ENCODE peak calls at places on chromosome 14, in ten cellular contexts. Y, E, C, D, F, X, M, T, H and A are unnamed samples.
A peak's percentile ranks its signal among the peaks of the same experiment; 100 is the strongest.

GRCh38 chr14:65922166-65922565 is 509.6 kb downstream of the FUT8 start:
- DNase-seq in Y (no peak), E (no peak), C (no peak), D (no peak), F (no peak), X (no peak), M (no peak), T (no peak), H (no peak), A (no peak)

GRCh38 chr14:21063479-21063878 is 5.9 kb downstream of the RNASE8 start:
- DNase-seq in Y (no peak), E (no peak), C (no peak), D (no peak), F (no peak), X (no peak), M (no peak), T (no peak), H (no peak), A (no peak)

GRCh38 chr14:84404246-84404645 is 1125.7 kb upstream of the FLRT2 start:
- DNase-seq in Y (no peak), E (no peak), C (no peak), D (no peak), F (no peak), X (no peak), M (no peak), T (no peak), H (no peak), A (no peak)

GRCh38 chr14:104551851-104552737 is 27.5 kb upstream of the C14orf180 start:
- DNase-seq in Y (no peak), E (no peak), C (no peak), D (no peak), F (no peak), X (no peak), M (peak; percentile 72), T (no peak), H (no peak), A (peak; percentile 61)

GRCh38 chr14:100865682-100866591 is 37.6 kb downstream of the RTL1 start:
- DNase-seq in Y (no peak), E (no peak), C (no peak), D (no peak), F (peak; percentile 13), X (no peak), M (peak; percentile 77), T (no peak), H (no peak), A (peak; percentile 49)

GRCh38 chr14:89227490-89227834 is 189.6 kb downstream of the FOXN3 start:
- DNase-seq in Y (no peak), E (no peak), C (no peak), D (no peak), F (no peak), X (no peak), M (no peak), T (no peak), H (no peak), A (no peak)

GRCh38 chr14:65258391-65258790 is 154.1 kb upstream of the FUT8 start:
- DNase-seq in Y (peak; percentile 47), E (peak; percentile 90), C (no peak), D (no peak), F (no peak), X (peak; percentile 77), M (no peak), T (no peak), H (no peak), A (no peak)

GRCh38 chr14:102097441-102098135 is 10.7 kb upstream of the HSP90AA1 start:
- DNase-seq in Y (no peak), E (no peak), C (no peak), D (no peak), F (no peak), X (no peak), M (no peak), T (no peak), H (no peak), A (peak; percentile 21)

GRCh38 chr14:54722791-54723432 is 156.0 kb downstream of the SAMD4A start:
- DNase-seq in Y (no peak), E (peak; percentile 28), C (no peak), D (no peak), F (peak; percentile 17), X (no peak), M (no peak), T (no peak), H (no peak), A (no peak)
- TF ChIP-seq CTCF in Y (peak; percentile 52), E (peak; percentile 45), C (peak; percentile 49), D (no peak), F (peak; percentile 47), X (peak; percentile 28), M (no peak), T (no peak), H (no peak), A (no peak)

GRCh38 chr14:63878052-63878451 is 25.2 kb downstream of the SYNE2 start:
- DNase-seq in Y (no peak), E (no peak), C (no peak), D (no peak), F (no peak), X (no peak), M (no peak), T (no peak), H (no peak), A (no peak)

GRCh38 chr14:63877594-63877993 is 24.8 kb downstream of the SYNE2 start:
- DNase-seq in Y (no peak), E (no peak), C (no peak), D (no peak), F (no peak), X (no peak), M (no peak), T (no peak), H (no peak), A (no peak)

GRCh38 chr14:63874223-63874622 is 21.4 kb downstream of the SYNE2 start:
- DNase-seq in Y (no peak), E (no peak), C (no peak), D (no peak), F (no peak), X (no peak), M (no peak), T (no peak), H (no peak), A (no peak)

GRCh38 chr14:63878792-63879191 is 26.0 kb downstream of the SYNE2 start:
- DNase-seq in Y (no peak), E (no peak), C (no peak), D (no peak), F (no peak), X (no peak), M (no peak), T (no peak), H (no peak), A (no peak)

DNA sequence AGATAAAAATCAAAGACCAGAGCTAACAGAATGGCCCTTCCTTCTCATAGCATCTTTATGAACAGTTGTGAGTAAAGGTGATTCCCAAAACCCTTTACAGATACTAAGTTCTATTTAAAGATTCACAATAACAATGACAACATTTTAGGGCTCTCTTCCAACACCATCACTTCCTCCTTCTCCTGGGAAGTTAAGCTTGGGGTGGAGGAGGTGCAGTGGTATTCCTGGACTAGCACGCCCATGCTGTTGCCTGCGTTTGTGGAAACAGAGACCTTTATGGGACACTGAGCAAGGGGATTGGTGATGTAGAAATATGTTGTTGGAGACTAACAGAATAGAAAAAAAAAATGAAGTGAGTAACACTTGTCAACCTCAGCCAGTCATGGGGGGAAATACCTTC is 22.5 kb downstream of the SYNE2 start:
- DNase-seq in Y (no peak), E (no peak), C (no peak), D (no peak), F (no peak), X (no peak), M (no peak), T (no peak), H (peak; percentile 30), A (no peak)
- TF ChIP-seq POLR2AphosphoS5 in Y (no peak), E (no peak), C (no peak), D (no peak), F (no peak), X (no peak), M (no peak), T (no peak), H (peak; percentile 83), A (no peak)

DNA sequence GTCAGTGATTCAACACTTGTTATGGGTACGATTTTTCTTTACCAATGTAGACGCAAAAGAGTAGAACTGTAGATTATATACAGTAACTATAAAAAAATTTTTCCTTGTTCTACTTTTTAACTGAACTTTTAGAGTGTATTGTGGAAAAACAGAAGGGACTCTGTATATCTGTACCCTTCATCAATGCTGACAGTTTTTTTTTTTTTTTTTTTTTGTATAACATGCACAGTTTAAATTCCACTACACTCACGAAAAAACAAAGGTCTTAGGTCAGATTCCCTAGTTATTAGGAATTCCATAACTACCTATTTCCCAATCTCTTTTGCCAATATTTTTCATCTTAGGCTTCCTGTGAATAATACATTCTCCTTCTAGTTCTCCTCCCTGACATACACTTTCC is 6.4 kb downstream of the DDHD1 start:
- DNase-seq in Y (no peak), E (no peak), C (no peak), D (no peak), F (no peak), X (no peak), M (no peak), T (no peak), H (no peak), A (no peak)
- H3K4me3 ChIP-seq in Y (no peak overlapping the region), E (no peak overlapping the region), C (no peak overlapping the region), D (no peak overlapping the region), F (no peak overlapping the region), X (no peak overlapping the region), M (no peak overlapping the region), T (no peak overlapping the region), H (no peak overlapping the region), A (no peak overlapping the region)

GRCh38 chr14:61460063-61460462 is 138.7 kb downstream of the PRKCH start:
- DNase-seq in Y (no peak), E (no peak), C (no peak), D (no peak), F (no peak), X (no peak), M (no peak), T (no peak), H (no peak), A (no peak)

GRCh38 chr14:61463664-61464063 is 142.3 kb downstream of the PRKCH start:
- DNase-seq in Y (no peak), E (no peak), C (no peak), D (no peak), F (no peak), X (no peak), M (no peak), T (no peak), H (no peak), A (no peak)

GRCh38 chr14:61461808-61462275 is 140.5 kb downstream of the PRKCH start:
- DNase-seq in Y (no peak), E (peak; percentile 68), C (no peak), D (peak; percentile 71), F (peak; percentile 51), X (peak; percentile 34), M (no peak), T (peak; percentile 52), H (no peak), A (no peak)

GRCh38 chr14:61460853-61461611 is 139.7 kb downstream of the PRKCH start:
- DNase-seq in Y (no peak), E (peak; percentile 58), C (no peak), D (no peak), F (peak; percentile 12), X (no peak), M (no peak), T (no peak), H (no peak), A (no peak)

DNA sequence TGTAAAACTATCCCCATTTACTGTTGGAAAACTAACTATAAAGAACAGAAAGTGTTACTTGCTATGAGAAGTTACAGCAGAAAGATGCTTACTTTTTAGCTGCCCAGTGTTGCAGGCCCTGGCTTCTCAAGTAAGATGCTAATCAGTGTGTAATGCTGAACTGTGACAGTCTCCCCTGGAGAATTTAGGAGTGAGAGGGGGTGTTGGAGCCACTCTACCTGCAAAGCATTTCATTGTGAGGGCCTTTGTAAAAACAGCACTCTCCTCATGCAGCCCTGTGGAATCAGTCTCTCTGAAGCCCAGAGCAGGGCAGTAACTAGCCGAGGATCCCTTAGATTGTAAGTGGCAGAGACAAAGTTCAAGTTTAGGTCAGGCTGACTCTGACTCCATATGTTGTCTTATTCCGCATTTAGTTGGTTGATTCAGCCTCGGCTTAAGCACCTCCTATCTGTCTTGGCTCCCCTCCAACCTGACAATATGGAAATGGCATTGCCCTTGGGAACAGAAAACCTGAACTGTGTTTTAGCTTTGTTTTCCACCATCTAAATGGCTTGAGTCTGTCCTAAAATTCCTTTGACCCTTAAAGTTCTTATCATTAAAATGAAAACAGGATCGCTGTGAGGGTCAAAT is 141.3 kb downstream of the PRKCH start:
- DNase-seq in Y (no peak), E (peak; percentile 54), C (no peak), D (no peak), F (no peak), X (no peak), M (no peak), T (no peak), H (no peak), A (no peak)
- TF ChIP-seq CTCF in Y (no peak), E (no peak), C (no peak), D (no peak), F (no peak), X (no peak), M (no peak), T (no peak), H (no peak), A (no peak)